ENCODE peak calls at places on chromosomes 11 and 22, in six cellular contexts. A is right atrium auricular region, H is astrocyte, X is endothelial cell of umbilical vein, S is adrenal gland, B is body of pancreas. E is an unnamed sample.

GRCh38 chr22:19066531-19067271 is 55.5 kb downstream of the DGCR2 start:
- DNase-seq in A (peak), H (peak), X (no peak), S (peak), B (no peak), E (no peak)

GRCh38 chr11:124177344-124177743 is 5.8 kb upstream of the OR10D3 start:
- DNase-seq in A (no peak), H (no peak), X (no peak), S (no peak), B (no peak), E (no peak)

GRCh38 chr11:7639643-7640025 is 33.7 kb downstream of the CYB5R2 start:
- DNase-seq in A (no peak), H (no peak), X (no peak), S (peak), B (peak), E (no peak)

GRCh38 chr22:45083659-45084305 is 74.0 kb upstream of the PHF21B start:
- DNase-seq in A (no peak), H (peak), X (no peak), S (no peak), B (no peak), E (no peak)

GRCh38 chr11:72635309-72635915 is 38.8 kb downstream of the PDE2A start:
- DNase-seq in A (no peak), H (no peak), X (no peak), S (no peak), B (no peak), E (no peak)

GRCh38 chr11:36751251-36751839 is 153.3 kb upstream of the RAG2 start:
- DNase-seq in A (no peak), H (no peak), X (no peak), S (no peak), B (no peak), E (no peak)

GRCh38 chr11:62855571-62856332 is 16.4 kb upstream of the WDR74 start:
- DNase-seq in A (peak), H (peak), X (peak), S (peak), B (peak), E (peak)

GRCh38 chr11:83336993-83337392 is 50.8 kb upstream of the CCDC90B start:
- DNase-seq in A (no peak), H (no peak), X (no peak), S (no peak), B (no peak), E (no peak)

GRCh38 chr11:104678408-104678807 is 219.9 kb downstream of the CASP12 start:
- DNase-seq in A (no peak), H (no peak), X (peak), S (no peak), B (no peak), E (no peak)

GRCh38 chr22:17578129-17578754 is 14.9 kb downstream of the SLC25A18 start:
- DNase-seq in A (peak), H (peak), X (peak), S (peak), B (peak), E (no peak)

GRCh38 chr22:27718186-27719032 is 83.1 kb downstream of the MN1 start:
- DNase-seq in A (peak), H (peak), X (peak), S (peak), B (peak), E (peak)

GRCh38 chr11:7353100-7353499 is 101.4 kb downstream of the SYT9 start:
- DNase-seq in A (no peak), H (no peak), X (peak), S (peak), B (no peak), E (peak)

GRCh38 chr11:126607374-126607773 is 251.9 kb downstream of the ST3GAL4 start:
- DNase-seq in A (peak), H (peak), X (peak), S (peak), B (peak), E (peak)

GRCh38 chr22:35313311-35314121 is 13.8 kb downstream of the TOM1 start:
- DNase-seq in A (no peak), H (peak), X (peak), S (peak), B (peak), E (no peak)

GRCh38 chr22:35311551-35311999 is 11.9 kb downstream of the TOM1 start:
- DNase-seq in A (no peak), H (no peak), X (no peak), S (no peak), B (peak), E (peak)

GRCh38 chr22:35312198-35313059 is 12.7 kb downstream of the TOM1 start:
- DNase-seq in A (no peak), H (peak), X (peak), S (no peak), B (peak), E (peak)

GRCh38 chr22:35308480-35308945 is 8.8 kb downstream of the TOM1 start:
- DNase-seq in A (no peak), H (no peak), X (no peak), S (no peak), B (no peak), E (no peak)

DNA sequence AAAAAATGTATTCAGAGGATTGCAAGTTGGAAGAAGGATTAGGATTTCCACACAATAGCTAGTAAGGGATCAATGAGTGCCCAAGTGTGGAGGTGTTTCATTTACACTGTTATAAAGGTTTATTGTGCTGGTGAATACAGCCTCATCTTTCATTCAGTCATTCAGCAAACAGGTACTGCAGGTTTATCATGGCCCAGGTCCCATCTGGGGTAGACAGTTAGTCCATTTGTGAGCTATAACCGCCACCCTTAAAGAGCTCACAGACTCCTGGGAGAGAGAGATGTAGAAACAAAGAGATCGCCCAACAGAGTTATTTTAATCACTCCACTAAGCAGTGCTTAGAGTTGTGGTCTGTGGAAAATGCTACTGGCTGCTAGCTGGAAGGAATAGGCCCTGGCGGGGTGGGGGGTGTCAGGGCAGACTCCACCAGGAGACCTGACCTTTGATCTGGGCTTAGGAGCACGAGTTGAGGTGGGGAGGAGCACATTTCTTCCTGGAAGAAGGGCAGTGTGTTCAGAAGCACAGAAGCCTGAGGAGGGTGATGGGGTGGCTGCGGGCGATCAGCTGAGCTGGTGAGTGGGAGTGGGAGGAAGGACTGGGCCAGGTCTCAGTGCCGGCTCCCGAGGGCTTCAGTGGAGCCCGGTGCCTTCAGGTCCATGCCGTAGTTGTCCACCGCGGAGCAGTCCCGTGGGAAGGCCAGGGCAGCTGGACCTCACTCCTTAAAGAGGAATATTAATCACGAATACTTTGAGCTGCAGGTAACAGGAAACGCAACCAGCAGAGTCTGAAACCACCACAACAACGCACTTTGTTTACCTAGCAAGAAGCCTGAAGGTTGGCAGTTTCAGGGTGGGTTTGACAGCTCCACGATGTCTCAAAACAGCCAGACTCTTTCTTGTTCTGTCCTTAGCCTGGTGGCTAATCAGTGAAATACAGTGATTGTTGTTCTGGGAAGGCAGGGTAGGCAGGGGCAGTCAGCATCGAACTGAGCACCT is 11.2 kb downstream of the TOM1 start:
- DNase-seq in A (no peak), H (no peak), X (no peak), S (no peak), B (peak), E (peak)
- TF ChIP-seq CTCF in A (no peak), H (no peak), X (no peak), S (no peak), B (no peak), E (no peak)

GRCh38 chr11:68411501-68411991 is 49.0 kb upstream of the PPP6R3 start:
- DNase-seq in A (no peak), H (no peak), X (no peak), S (no peak), B (no peak), E (no peak)
- TF ChIP-seq CTCF in A (no peak), H (no peak), X (no peak), S (no peak), B (no peak), E (no peak)

GRCh38 chr22:42070517-42071422 is at the start of gene NAGA:
- DNase-seq in A (peak), H (peak), X (peak), S (peak), B (peak), E (peak)

GRCh38 chr22:42074846-42075245 is 798 bp downstream of the PHETA2 start:
- DNase-seq in A (no peak), H (no peak), X (peak), S (no peak), B (no peak), E (no peak)

GRCh38 chr22:42073568-42074152 is 388 bp upstream of the PHETA2 start:
- DNase-seq in A (no peak), H (no peak), X (no peak), S (no peak), B (no peak), E (no peak)

GRCh38 chr22:42074153-42074750 is at the start of gene PHETA2:
- DNase-seq in A (no peak), H (no peak), X (peak), S (peak), B (peak), E (peak)

DNA sequence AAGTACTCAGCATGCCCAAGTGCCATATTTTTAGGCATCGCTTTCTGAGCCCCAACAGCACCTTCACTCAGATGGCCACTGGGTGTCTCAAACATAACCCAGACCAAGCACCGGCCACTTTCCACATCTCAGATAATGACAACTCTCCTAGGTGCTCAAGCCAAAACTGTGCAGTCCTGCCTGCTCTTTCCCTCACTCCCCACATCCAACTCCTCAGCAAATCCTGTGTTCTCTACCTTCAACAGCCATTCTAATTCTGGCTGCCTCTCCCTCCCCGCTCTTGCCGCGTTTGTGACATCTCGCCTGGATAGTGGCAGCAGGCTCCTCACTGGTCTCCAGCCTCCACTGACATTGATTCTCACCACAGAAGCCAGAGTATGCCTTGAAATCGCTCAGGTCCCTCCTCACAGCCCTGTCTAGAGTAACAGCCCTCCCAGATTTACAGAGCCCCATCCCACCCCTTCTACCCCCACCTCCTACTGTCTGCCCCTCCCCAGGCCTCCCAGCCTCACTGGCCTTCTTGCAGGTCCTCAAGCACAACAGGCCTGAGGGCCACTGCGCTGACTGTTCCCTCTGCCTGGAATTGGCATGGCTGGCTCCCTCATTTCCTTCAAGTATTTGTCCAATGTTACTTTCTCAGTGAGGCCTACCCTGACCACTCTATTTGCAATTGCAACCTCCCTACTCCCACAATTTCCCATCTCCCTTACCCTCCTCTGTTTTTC is 1.3 kb upstream of the PHETA2 start:
- DNase-seq in A (no peak), H (no peak), X (no peak), S (no peak), B (no peak), E (no peak)
- TF ChIP-seq CTCF in A (no peak), H (no peak), X (no peak), S (no peak), B (no peak), E (peak)

DNA sequence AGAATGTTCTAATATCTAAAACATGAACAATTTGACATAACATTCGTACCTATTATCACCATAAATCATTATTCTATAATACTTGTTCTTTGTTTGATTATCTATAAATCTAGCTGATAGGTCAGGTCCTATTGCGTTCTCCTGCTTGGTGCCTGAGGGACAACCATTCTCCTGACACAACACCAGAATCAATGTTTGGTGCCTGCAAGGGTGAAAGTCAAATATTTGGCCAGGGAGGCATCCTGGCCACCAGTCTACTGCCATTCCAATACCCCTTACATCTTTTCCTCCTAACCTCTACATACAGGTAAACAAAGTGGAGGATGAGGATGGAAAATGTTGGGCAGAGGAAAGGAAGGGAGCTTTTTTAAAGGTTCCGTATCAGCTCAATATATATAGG is 69.8 kb downstream of the RSF1 start:
- DNase-seq in A (no peak), H (no peak), X (no peak), S (no peak), B (no peak), E (no peak)
- TF ChIP-seq CTCF in A (no peak), H (no peak), X (no peak), S (no peak), B (no peak), E (no peak)

GRCh38 chr11:71425409-71425808 is 22.8 kb downstream of the DHCR7 start:
- DNase-seq in A (no peak), H (no peak), X (no peak), S (no peak), B (no peak), E (no peak)

GRCh38 chr11:71421392-71421950 is 26.7 kb downstream of the DHCR7 start:
- DNase-seq in A (no peak), H (no peak), X (no peak), S (peak), B (no peak), E (no peak)

GRCh38 chr11:71423181-71423790 is 24.9 kb downstream of the DHCR7 start:
- DNase-seq in A (no peak), H (no peak), X (no peak), S (no peak), B (no peak), E (no peak)

GRCh38 chr11:71418643-71419042 is 29.6 kb downstream of the DHCR7 start:
- DNase-seq in A (no peak), H (no peak), X (no peak), S (no peak), B (no peak), E (no peak)

DNA sequence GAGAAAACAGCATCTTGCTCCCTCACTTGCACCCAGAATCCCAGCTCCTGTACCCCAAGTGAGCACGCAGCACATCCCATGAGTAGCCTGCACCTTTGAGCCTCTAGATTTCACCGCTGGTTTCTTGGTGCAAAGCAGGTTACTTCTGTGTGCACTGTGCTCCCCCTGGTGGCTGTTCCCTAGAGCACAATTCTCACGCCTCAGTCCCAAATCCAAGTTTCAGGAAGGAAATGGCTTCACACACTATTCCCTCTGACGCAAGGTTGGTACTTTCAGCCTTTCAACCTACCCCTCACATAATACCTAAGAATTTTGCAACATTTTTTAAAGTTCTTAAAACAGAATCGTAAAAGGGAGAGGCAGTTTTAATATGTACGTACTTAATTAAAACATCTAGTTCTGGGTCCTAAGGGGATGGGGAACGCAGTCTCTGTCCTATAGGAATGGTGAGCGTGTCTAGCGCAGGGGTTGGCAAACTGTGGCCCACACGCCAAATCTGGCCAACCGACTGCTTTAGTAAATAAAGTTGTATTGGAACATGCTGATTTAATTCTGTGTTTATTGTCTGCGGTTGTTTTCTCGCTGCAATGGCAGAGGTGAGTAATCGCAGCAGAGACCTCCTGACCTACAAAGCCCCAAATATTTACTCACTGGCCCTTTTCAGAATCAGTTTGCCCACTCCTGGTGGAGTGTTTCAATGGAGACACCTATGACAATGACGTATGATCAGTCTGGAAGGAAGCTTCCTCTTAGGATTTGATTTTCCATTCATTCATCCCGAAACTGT is 27.5 kb downstream of the DHCR7 start:
- DNase-seq in A (no peak), H (peak), X (peak), S (peak), B (peak), E (peak)
- TF ChIP-seq CTCF in A (peak), H (peak), X (peak), S (peak), B (peak), E (peak)

GRCh38 chr11:12288934-12289666 is 88.3 kb upstream of the PARVA start:
- DNase-seq in A (no peak), H (no peak), X (no peak), S (no peak), B (no peak), E (no peak)
- TF ChIP-seq CTCF in A (peak), H (no peak), X (no peak), S (no peak), B (no peak), E (no peak)

DNA sequence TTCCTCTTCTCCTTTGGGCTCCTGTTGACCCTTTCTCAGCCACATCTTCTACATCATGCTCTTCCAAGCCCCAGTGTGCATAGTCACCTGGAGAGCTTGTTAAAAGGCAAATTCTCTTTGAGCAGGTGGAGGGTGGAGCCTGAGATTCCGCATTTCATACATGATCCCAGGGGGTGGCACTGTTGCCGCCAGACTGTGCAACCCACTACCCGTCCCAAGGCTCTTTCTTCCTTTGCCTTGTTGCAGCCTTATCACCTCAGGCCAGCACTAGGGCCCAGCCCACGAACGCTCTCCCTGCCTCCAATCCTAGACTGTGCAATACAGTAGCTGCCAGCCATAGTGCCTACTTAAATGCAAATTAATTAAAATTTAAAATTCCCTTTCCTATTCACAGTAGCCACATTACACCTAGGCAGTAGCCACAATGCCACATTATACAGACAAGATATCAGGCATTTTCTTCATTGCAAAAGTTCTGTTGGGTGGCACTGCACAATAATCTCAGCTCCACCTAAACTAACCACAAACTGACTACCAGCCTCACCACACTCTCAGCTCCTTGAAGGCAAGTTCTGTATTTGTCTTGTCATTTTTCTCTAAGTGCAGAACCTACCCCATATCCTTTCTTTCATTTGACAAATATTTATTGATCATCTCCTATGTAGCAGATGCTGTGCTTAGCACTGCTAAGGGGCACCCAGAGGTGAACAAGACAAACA is 4.6 kb upstream of the KCNJ5 start:
- DNase-seq in A (no peak), H (no peak), X (no peak), S (peak), B (peak), E (peak)
- TF ChIP-seq CTCF in A (no peak), H (peak), X (peak), S (no peak), B (peak), E (peak)

GRCh38 chr11:43119275-43119970 is 192.4 kb upstream of the API5 start:
- DNase-seq in A (no peak), H (no peak), X (no peak), S (no peak), B (no peak), E (no peak)
- TF ChIP-seq CTCF in A (no peak), H (no peak), X (no peak), S (no peak), B (no peak), E (peak)

E was measured in Caco-2.